ENCODE peak calls at places on chromosomes 4 and X, in seven cellular contexts. M, P, S, B, W, U and A are unnamed samples. For H3K9me3, the result is how much of the 10 kb centered on the place peaks cover.

GRCh38 chr4:185471235-185472062 is at the start of gene CCDC110:
- DNase-seq in M (peak), P (peak), S (peak), B (peak), W (peak), U (peak), A (peak)

GRCh38 chrX:66022742-66023725 is 16.8 kb downstream of the VSIG4 start:
- DNase-seq in M (no peak), P (no peak), S (no peak), B (no peak), W (no peak), U (no peak), A (no peak)

GRCh38 chrX:5681159-5681558 is 547.5 kb downstream of the NLGN4X start:
- DNase-seq in M (peak), P (no peak), S (no peak), B (no peak), W (no peak), U (no peak), A (no peak)

GRCh38 chr4:26288308-26288982 is 32.4 kb upstream of the RBPJ start:
- DNase-seq in M (no peak), P (no peak), S (no peak), B (no peak), W (no peak), U (no peak), A (no peak)

GRCh38 chr4:17166954-17167353 is 268.5 kb upstream of the LDB2 start:
- DNase-seq in M (no peak), P (peak), S (no peak), B (no peak), W (peak), U (no peak), A (no peak)

GRCh38 chr4:153222790-153223417 is 18.7 kb downstream of the TRIM2 start:
- DNase-seq in M (no peak), P (peak), S (peak), B (peak), W (peak), U (peak), A (peak)

GRCh38 chr4:138347561-138347960 is 105.4 kb upstream of the SLC7A11 start:
- DNase-seq in M (no peak), P (no peak), S (no peak), B (no peak), W (no peak), U (no peak), A (no peak)

GRCh38 chr4:84389406-84389805 is 109.7 kb downstream of the NKX6-1 start:
- DNase-seq in M (no peak), P (no peak), S (no peak), B (no peak), W (no peak), U (no peak), A (no peak)

GRCh38 chrX:153909024-153909979 is 4.8 kb downstream of the AVPR2 start:
- DNase-seq in M (no peak), P (peak), S (no peak), B (no peak), W (no peak), U (no peak), A (peak)

GRCh38 chr4:8778301-8778700 is 93.3 kb downstream of the HMX1 start:
- DNase-seq in M (no peak), P (no peak), S (no peak), B (no peak), W (no peak), U (no peak), A (peak)

GRCh38 chr4:8777320-8778196 is 94.1 kb downstream of the HMX1 start:
- DNase-seq in M (no peak), P (no peak), S (no peak), B (no peak), W (no peak), U (no peak), A (peak)

GRCh38 chr4:8780086-8780485 is 91.6 kb downstream of the HMX1 start:
- DNase-seq in M (no peak), P (no peak), S (no peak), B (no peak), W (no peak), U (no peak), A (no peak)

GRCh38 chr4:8779371-8779988 is 92.2 kb downstream of the HMX1 start:
- DNase-seq in M (no peak), P (no peak), S (no peak), B (peak), W (no peak), U (no peak), A (no peak)

DNA sequence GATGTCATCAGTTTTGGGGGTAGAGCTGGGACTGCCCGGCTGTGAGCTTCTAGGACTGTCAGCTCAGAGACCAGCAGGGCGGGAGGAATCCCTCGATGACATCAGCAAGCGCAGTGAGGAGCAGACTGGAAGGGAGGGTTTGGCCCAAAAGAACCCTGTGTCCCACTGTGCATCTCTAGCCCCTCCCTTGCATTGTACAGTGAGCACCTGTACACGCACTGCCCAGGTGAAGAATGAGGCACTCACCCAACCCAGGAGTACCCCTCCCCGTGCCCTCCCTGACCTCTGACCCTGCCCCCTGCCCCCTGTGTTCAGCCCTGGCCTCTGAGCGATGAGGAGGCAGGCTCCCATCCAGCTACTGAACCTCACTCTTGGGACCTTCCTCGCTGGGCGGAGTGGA is 92.9 kb downstream of the HMX1 start:
- DNase-seq in M (no peak), P (no peak), S (no peak), B (no peak), W (no peak), U (no peak), A (no peak)
- H3K9me3 ChIP-seq in M (under half), P (under half), S (under half), B (under half), W (under half), U (under half), A (under half)

GRCh38 chr4:5784960-5785611 is 74.1 kb downstream of the EVC start:
- DNase-seq in M (no peak), P (no peak), S (peak), B (no peak), W (no peak), U (no peak), A (peak)
- TF ChIP-seq CTCF in M (no peak), P (no peak), S (no peak), B (no peak), W (no peak), U (no peak), A (no peak)

DNA sequence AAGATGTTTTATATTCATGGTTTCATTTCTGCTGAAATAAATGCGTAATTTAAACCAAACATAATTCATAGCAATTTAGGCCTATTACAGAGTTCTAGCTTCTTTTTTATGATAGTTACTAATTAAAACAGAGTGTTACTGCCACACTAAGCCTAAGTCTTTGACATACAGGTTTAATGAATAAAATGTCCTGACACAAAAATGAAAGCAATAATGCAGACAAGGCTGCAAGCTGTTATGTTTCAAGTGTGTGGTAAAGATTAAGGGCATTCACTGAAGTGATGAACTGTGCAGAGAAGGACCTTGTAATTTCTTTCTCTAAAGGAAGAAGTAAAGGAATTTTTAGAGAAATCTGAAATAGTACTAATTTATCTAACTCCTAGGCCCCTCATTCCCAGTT is 2.9 kb downstream of the NDNF start:
- DNase-seq in M (no peak), P (no peak), S (no peak), B (no peak), W (no peak), U (no peak), A (no peak)
- H3K27ac ChIP-seq in M (no peak), P (peak), S (no peak), B (peak), W (no peak), U (no peak), A (no peak)

GRCh38 chr4:119692001-119692400 is 63.4 kb upstream of the PDE5A start:
- DNase-seq in M (no peak), P (no peak), S (no peak), B (no peak), W (no peak), U (no peak), A (no peak)

GRCh38 chr4:119693127-119693526 is 64.5 kb upstream of the PDE5A start:
- DNase-seq in M (no peak), P (no peak), S (no peak), B (no peak), W (no peak), U (no peak), A (no peak)

GRCh38 chr4:119696963-119697362 is 68.4 kb upstream of the PDE5A start:
- DNase-seq in M (no peak), P (no peak), S (no peak), B (no peak), W (no peak), U (no peak), A (no peak)

GRCh38 chr4:119697887-119698393 is 69.3 kb upstream of the PDE5A start:
- DNase-seq in M (no peak), P (no peak), S (no peak), B (no peak), W (no peak), U (no peak), A (no peak)

DNA sequence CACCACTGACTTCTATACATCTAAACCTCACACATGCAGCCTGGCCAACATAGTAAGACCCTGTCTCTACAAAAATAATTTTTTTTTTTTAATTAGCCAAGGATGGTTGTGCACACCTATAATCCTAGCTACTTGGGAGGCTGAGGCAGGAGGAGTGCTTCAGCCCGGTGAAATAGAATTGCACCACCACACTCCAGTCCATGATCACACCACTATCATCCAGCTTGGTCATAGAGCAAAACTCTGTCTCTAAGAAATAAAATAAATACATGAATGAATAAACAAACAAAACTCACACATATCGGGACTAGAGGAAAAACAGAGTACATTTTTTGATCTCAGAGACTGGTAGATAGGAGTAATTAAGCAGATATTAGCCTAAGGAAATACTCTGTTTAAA is 66.6 kb upstream of the PDE5A start:
- DNase-seq in M (no peak), P (no peak), S (no peak), B (no peak), W (no peak), U (no peak), A (no peak)
- H3K9me3 ChIP-seq in M (under half), P (under half), S (under half), B (under half), W (under half), U (under half), A (under half)

GRCh38 chrX:10118530-10118929 is 38.2 kb upstream of the CLCN4 start:
- DNase-seq in M (no peak), P (no peak), S (no peak), B (no peak), W (no peak), U (no peak), A (no peak)

GRCh38 chrX:10121787-10122186 is 35.0 kb upstream of the CLCN4 start:
- DNase-seq in M (peak), P (no peak), S (no peak), B (no peak), W (no peak), U (no peak), A (peak)

GRCh38 chrX:10119399-10119990 is 37.3 kb upstream of the CLCN4 start:
- DNase-seq in M (peak), P (no peak), S (no peak), B (no peak), W (no peak), U (peak), A (peak)

GRCh38 chrX:10117864-10118377 is 38.9 kb upstream of the CLCN4 start:
- DNase-seq in M (peak), P (no peak), S (no peak), B (no peak), W (no peak), U (no peak), A (no peak)

DNA sequence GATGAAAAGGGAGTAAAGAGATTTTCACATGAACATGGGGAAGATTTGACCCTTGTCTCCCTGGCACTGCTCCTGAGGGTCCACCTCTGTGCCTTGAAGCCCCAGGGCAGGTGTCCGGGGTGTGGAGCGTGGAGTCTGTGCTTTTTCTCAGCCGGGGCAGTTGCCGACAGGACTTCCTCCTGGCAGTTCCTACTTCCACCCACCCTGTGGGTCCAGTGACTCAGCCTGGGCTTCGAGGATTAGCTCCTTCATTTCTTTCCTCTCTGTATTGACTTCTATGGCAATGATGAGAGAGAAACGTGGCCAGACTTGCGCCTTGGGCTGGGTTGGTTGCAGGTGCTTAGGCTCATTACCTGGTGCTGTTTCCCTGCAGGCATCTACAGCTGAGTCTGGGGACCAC is 35.9 kb upstream of the CLCN4 start:
- DNase-seq in M (no peak), P (no peak), S (no peak), B (no peak), W (no peak), U (no peak), A (no peak)
- TF ChIP-seq CTCF in M (no peak), P (no peak), S (no peak), B (no peak), W (no peak), U (no peak), A (no peak)

GRCh38 chrX:49177873-49178480 is 6.3 kb downstream of the PLP2 start:
- DNase-seq in M (no peak), P (no peak), S (no peak), B (no peak), W (no peak), U (no peak), A (no peak)

GRCh38 chrX:49175875-49176274 is 4.2 kb downstream of the PLP2 start:
- DNase-seq in M (no peak), P (no peak), S (no peak), B (peak), W (no peak), U (no peak), A (no peak)

GRCh38 chrX:49175435-49175834 is 3.7 kb downstream of the PLP2 start:
- DNase-seq in M (no peak), P (no peak), S (no peak), B (no peak), W (no peak), U (no peak), A (no peak)

GRCh38 chrX:49177338-49177833 is 5.7 kb downstream of the PLP2 start:
- DNase-seq in M (no peak), P (no peak), S (no peak), B (no peak), W (no peak), U (no peak), A (no peak)

GRCh38 chrX:49176421-49177326 is 5.0 kb downstream of the PLP2 start:
- DNase-seq in M (no peak), P (no peak), S (no peak), B (peak), W (no peak), U (no peak), A (no peak)
- H3K27ac ChIP-seq in M (no peak), P (peak), S (peak), B (peak), W (peak), U (no peak), A (no peak)